ENCODE peak calls at places on chromosomes 7 and 10, in nine cellular contexts. P, E, W, K, V, Y, N, M and A are unnamed samples.

GRCh38 chr7:150971242-150972048 is 6.7 kb downstream of the KCNH2 start:
- DNase-seq in P (no peak), E (no peak), W (no peak), K (no peak), V (no peak), Y (no peak), N (no peak), M (no peak), A (no peak)

GRCh38 chr7:50534690-50535290 is 30.4 kb downstream of the DDC start:
- DNase-seq in P (peak; percentile 96), E (no peak), W (peak; percentile 81), K (peak; percentile 93), V (no peak), Y (no peak), N (peak; percentile 46), M (no peak), A (no peak)

GRCh38 chr10:131464789-131465188 is 153.3 kb upstream of the TCERG1L start:
- DNase-seq in P (no peak), E (no peak), W (no peak), K (no peak), V (no peak), Y (no peak), N (no peak), M (no peak), A (no peak)

GRCh38 chr7:17599733-17600685 is 301.6 kb downstream of the AHR start:
- DNase-seq in P (peak; percentile 96), E (no peak), W (peak; percentile 83), K (peak; percentile 96), V (no peak), Y (no peak), N (no peak), M (no peak), A (no peak)

GRCh38 chr7:1558181-1558811 is 2.3 kb upstream of the TMEM184A start:
- DNase-seq in P (no peak), E (no peak), W (no peak), K (no peak), V (no peak), Y (no peak), N (peak; percentile 44), M (no peak), A (no peak)

GRCh38 chr7:42454006-42454405 is 217.0 kb upstream of the GLI3 start:
- DNase-seq in P (no peak), E (no peak), W (no peak), K (no peak), V (no peak), Y (no peak), N (no peak), M (no peak), A (no peak)

GRCh38 chr7:132276986-132277716 is 299.1 kb downstream of the PLXNA4 start:
- DNase-seq in P (peak; percentile 37), E (no peak), W (no peak), K (peak; percentile 26), V (no peak), Y (no peak), N (no peak), M (no peak), A (no peak)

GRCh38 chr10:114665873-114666272 is 7.8 kb upstream of the ABLIM1 start:
- DNase-seq in P (no peak), E (no peak), W (no peak), K (no peak), V (no peak), Y (no peak), N (no peak), M (no peak), A (no peak)

GRCh38 chr7:101618916-101619315 is 10.2 kb downstream of the MYL10 start:
- DNase-seq in P (no peak), E (no peak), W (no peak), K (no peak), V (no peak), Y (no peak), N (no peak), M (no peak), A (no peak)

GRCh38 chr10:125859128-125859817 is 21.8 kb downstream of the DHX32 start:
- DNase-seq in P (no peak), E (no peak), W (no peak), K (no peak), V (no peak), Y (peak; percentile 33), N (no peak), M (no peak), A (no peak)

GRCh38 chr7:116630932-116631449 is 41.0 kb upstream of the MET start:
- DNase-seq in P (peak; percentile 97), E (no peak), W (peak; percentile 95), K (peak; percentile 92), V (no peak), Y (no peak), N (peak; percentile 84), M (no peak), A (no peak)

GRCh38 chr10:3126741-3127342 is 45.7 kb downstream of the PITRM1 start:
- DNase-seq in P (no peak), E (no peak), W (no peak), K (no peak), V (no peak), Y (peak; percentile 49), N (peak; percentile 69), M (no peak), A (no peak)

GRCh38 chr7:66697451-66698438 is 42.8 kb upstream of the RABGEF1 start:
- DNase-seq in P (peak; percentile 43), E (no peak), W (no peak), K (no peak), V (no peak), Y (no peak), N (peak; percentile 64), M (no peak), A (no peak)

GRCh38 chr7:44432381-44432977 is 58.0 kb downstream of the NUDCD3 start:
- DNase-seq in P (no peak), E (no peak), W (no peak), K (no peak), V (no peak), Y (no peak), N (no peak), M (no peak), A (no peak)

GRCh38 chr7:116876664-116877442 is 14.5 kb downstream of the CAPZA2 start:
- DNase-seq in P (no peak), E (no peak), W (no peak), K (no peak), V (no peak), Y (no peak), N (peak; percentile 27), M (no peak), A (no peak)

GRCh38 chr10:88879754-88880286 is at the start of gene STAMBPL1:
- DNase-seq in P (peak; percentile 1), E (peak; percentile 81), W (no peak), K (no peak), V (peak; percentile 66), Y (no peak), N (peak; percentile 58), M (peak; percentile 54), A (peak; percentile 87)

GRCh38 chr7:130667593-130668257 is 823 bp downstream of the COPG2 start:
- DNase-seq in P (peak; percentile 0), E (no peak), W (no peak), K (no peak), V (no peak), Y (no peak), N (no peak), M (no peak), A (no peak)

GRCh38 chr7:157850481-157851444 is 514.0 kb downstream of the DNAJB6 start:
- DNase-seq in P (no peak), E (no peak), W (no peak), K (no peak), V (no peak), Y (no peak), N (no peak), M (no peak), A (no peak)

GRCh38 chr10:29784175-29784773 is 149.5 kb upstream of the SVIL start:
- DNase-seq in P (peak; percentile 99), E (no peak), W (peak; percentile 95), K (peak; percentile 98), V (no peak), Y (no peak), N (peak; percentile 63), M (no peak), A (no peak)

GRCh38 chr10:87064651-87065050 is 30.0 kb downstream of the GLUD1 start:
- DNase-seq in P (no peak), E (no peak), W (no peak), K (no peak), V (no peak), Y (no peak), N (no peak), M (no peak), A (no peak)

GRCh38 chr10:22250897-22251605 is 33.2 kb upstream of the EBLN1 start:
- DNase-seq in P (no peak), E (no peak), W (no peak), K (no peak), V (no peak), Y (no peak), N (no peak), M (no peak), A (no peak)

GRCh38 chr10:25701651-25702050 is 232.4 kb upstream of the MYO3A start:
- DNase-seq in P (no peak), E (no peak), W (no peak), K (no peak), V (no peak), Y (no peak), N (no peak), M (no peak), A (no peak)

GRCh38 chr10:91879514-91880170 is 29.6 kb downstream of the FGFBP3 start:
- DNase-seq in P (no peak), E (no peak), W (no peak), K (no peak), V (no peak), Y (no peak), N (no peak), M (no peak), A (no peak)

GRCh38 chr7:70208236-70209063 is 610.2 kb downstream of the AUTS2 start:
- DNase-seq in P (no peak), E (no peak), W (no peak), K (no peak), V (no peak), Y (no peak), N (no peak), M (no peak), A (no peak)

GRCh38 chr10:104054430-104054829 is 31.2 kb downstream of the COL17A1 start:
- DNase-seq in P (peak; percentile 73), E (no peak), W (no peak), K (peak; percentile 71), V (no peak), Y (no peak), N (no peak), M (no peak), A (no peak)

GRCh38 chr7:41315764-41316163 is 387.1 kb downstream of the INHBA start:
- DNase-seq in P (no peak), E (no peak), W (no peak), K (no peak), V (no peak), Y (no peak), N (no peak), M (no peak), A (no peak)

GRCh38 chr10:1243486-1244182 is 187.4 kb downstream of the WDR37 start:
- DNase-seq in P (no peak), E (no peak), W (no peak), K (no peak), V (no peak), Y (no peak), N (no peak), M (no peak), A (no peak)

GRCh38 chr7:106285801-106286492 is 1.2 kb upstream of the NAMPT start:
- DNase-seq in P (no peak), E (peak; percentile 13), W (no peak), K (no peak), V (no peak), Y (no peak), N (no peak), M (peak; percentile 10), A (no peak)

GRCh38 chr10:121710971-121711370 is 112.7 kb upstream of the FGFR2 start:
- DNase-seq in P (no peak), E (no peak), W (no peak), K (no peak), V (no peak), Y (no peak), N (no peak), M (no peak), A (no peak)